ENCODE peak calls at places on chromosome 13, in ten cellular contexts. T is activated naive CD4-positive, alpha-beta T cell; X is mesothelial cell of epicardium; L is central memory CD4-positive, alpha-beta T cell; M is upper lobe of right lung; C is fibroblast of the aortic adventitia; N is A549; Z is iPS-NIHi11; B is NCI-H1092; H is stimulated activated naive B cell treated with anti-CD40 and anti-IgM and Interleukin-4, amounts not matched to agents 10 μg/mL and 1 μg/mL and 100 μg/mL, for 72 hours. G is an unnamed sample.

GRCh38 chr13:105135852-105136251 is 1399.6 kb downstream of the EFNB2 start:
- DNase-seq in T (no peak), X (no peak), L (no peak), M (no peak), C (no peak), N (no peak), Z (no peak), B (no peak), H (no peak), G (no peak)

GRCh38 chr13:75195479-75196111 is 286.4 kb downstream of the TBC1D4 start:
- DNase-seq in T (no peak), X (no peak), L (no peak), M (no peak), C (no peak), N (no peak), Z (peak; percentile 27), B (no peak), H (no peak), G (no peak)

GRCh38 chr13:88085036-88085435 is 413.9 kb downstream of the SLITRK5 start:
- DNase-seq in T (no peak), X (no peak), L (no peak), M (no peak), C (no peak), N (no peak), Z (no peak), B (no peak), H (no peak), G (no peak)

GRCh38 chr13:35979378-35979911 is 151.7 kb downstream of the DCLK1 start:
- DNase-seq in T (no peak), X (no peak), L (no peak), M (no peak), C (peak; percentile 100), N (no peak), Z (no peak), B (no peak), H (no peak), G (no peak)

GRCh38 chr13:21104199-21105019 is 43.0 kb upstream of the LATS2 start:
- DNase-seq in T (no peak), X (no peak), L (no peak), M (no peak), C (no peak), N (no peak), Z (no peak), B (no peak), H (no peak), G (no peak)

GRCh38 chr13:109593230-109593629 is 193.2 kb downstream of the IRS2 start:
- DNase-seq in T (no peak), X (no peak), L (no peak), M (no peak), C (no peak), N (peak; percentile 54), Z (no peak), B (no peak), H (no peak), G (no peak)

GRCh38 chr13:46530084-46530935 is 22.7 kb upstream of the LRCH1 start:
- DNase-seq in T (no peak), X (no peak), L (no peak), M (no peak), C (peak; percentile 76), N (peak; percentile 27), Z (no peak), B (no peak), H (no peak), G (no peak)

GRCh38 chr13:42395066-42395821 is 123.3 kb downstream of the AKAP11 start:
- DNase-seq in T (no peak), X (no peak), L (no peak), M (no peak), C (no peak), N (no peak), Z (no peak), B (no peak), H (no peak), G (no peak)

GRCh38 chr13:112928958-112929777 is 39.8 kb upstream of the MCF2L start:
- DNase-seq in T (no peak), X (no peak), L (no peak), M (no peak), C (peak; percentile 52), N (no peak), Z (no peak), B (peak; percentile 48), H (no peak), G (no peak)